ENCODE peak calls at places on chromosome 21, in ten cellular contexts. K, M, G, F, N, Z, Y, X, H and B are unnamed samples.

GRCh38 chr21:45249626-45250025 is 38.1 kb downstream of the POFUT2 start:
- DNase-seq in K (no peak), M (no peak), G (no peak), F (no peak), N (no peak), Z (no peak), Y (no peak), X (no peak), H (no peak), B (no peak)

GRCh38 chr21:18951291-18952038 is 547.9 kb upstream of the TMPRSS15 start:
- DNase-seq in K (peak; percentile 5), M (no peak), G (no peak), F (no peak), N (no peak), Z (peak; percentile 19), Y (no peak), X (no peak), H (no peak), B (no peak)

GRCh38 chr21:44017601-44018000 is 5.5 kb downstream of the TRAPPC10 start:
- DNase-seq in K (no peak), M (no peak), G (no peak), F (no peak), N (no peak), Z (no peak), Y (no peak), X (no peak), H (no peak), B (no peak)

GRCh38 chr21:46634427-46634826 is 1.0 kb upstream of the PRMT2 start:
- DNase-seq in K (no peak), M (no peak), G (no peak), F (no peak), N (no peak), Z (no peak), Y (no peak), X (no peak), H (no peak), B (no peak)

GRCh38 chr21:42338730-42339715 is 11.8 kb downstream of the TFF2 start:
- DNase-seq in K (no peak), M (no peak), G (no peak), F (no peak), N (no peak), Z (no peak), Y (no peak), X (peak; percentile 58), H (no peak), B (no peak)

GRCh38 chr21:42575111-42575510 is 61.5 kb downstream of the SLC37A1 start:
- DNase-seq in K (no peak), M (no peak), G (no peak), F (no peak), N (no peak), Z (no peak), Y (no peak), X (peak; percentile 63), H (no peak), B (no peak)

GRCh38 chr21:35179990-35180557 is 131.0 kb upstream of the RUNX1 start:
- DNase-seq in K (no peak), M (peak; percentile 11), G (no peak), F (no peak), N (no peak), Z (peak; percentile 46), Y (no peak), X (no peak), H (no peak), B (no peak)

GRCh38 chr21:35824136-35824535 is 236.2 kb downstream of the SETD4 start:
- DNase-seq in K (no peak), M (no peak), G (no peak), F (no peak), N (no peak), Z (no peak), Y (no peak), X (no peak), H (no peak), B (no peak)

GRCh38 chr21:16913010-16913409 is 599.8 kb upstream of the CXADR start:
- DNase-seq in K (peak; percentile 4), M (no peak), G (no peak), F (no peak), N (peak; percentile 8), Z (no peak), Y (no peak), X (no peak), H (no peak), B (no peak)

GRCh38 chr21:44508711-44509445 is 31.1 kb downstream of the KRTAP10-1 start:
- DNase-seq in K (no peak), M (no peak), G (no peak), F (no peak), N (no peak), Z (no peak), Y (no peak), X (no peak), H (no peak), B (no peak)

GRCh38 chr21:45418301-45419071 is 13.5 kb downstream of the COL18A1 start:
- DNase-seq in K (no peak), M (no peak), G (no peak), F (no peak), N (no peak), Z (no peak), Y (no peak), X (no peak), H (no peak), B (no peak)

GRCh38 chr21:34887729-34888568 is 161.2 kb downstream of the RUNX1 start:
- DNase-seq in K (peak; percentile 72), M (peak; percentile 63), G (peak; percentile 92), F (peak; percentile 87), N (peak; percentile 64), Z (peak; percentile 72), Y (peak; percentile 64), X (peak; percentile 95), H (peak; percentile 83), B (no peak)

GRCh38 chr21:45769896-45770295 is 126.4 kb downstream of the PCBP3 start:
- DNase-seq in K (no peak), M (no peak), G (no peak), F (no peak), N (no peak), Z (no peak), Y (no peak), X (no peak), H (no peak), B (no peak)

GRCh38 chr21:41641821-41642368 is 125.0 kb downstream of the RIPK4 start:
- DNase-seq in K (peak; percentile 72), M (peak; percentile 72), G (peak; percentile 74), F (no peak), N (no peak), Z (peak; percentile 70), Y (peak; percentile 43), X (no peak), H (no peak), B (no peak)

GRCh38 chr21:45142469-45142868 is 68.1 kb downstream of the ADARB1 start:
- DNase-seq in K (no peak), M (no peak), G (no peak), F (no peak), N (no peak), Z (peak; percentile 60), Y (no peak), X (no peak), H (no peak), B (no peak)

GRCh38 chr21:19995253-19995652 is 1003.0 kb upstream of the NCAM2 start:
- DNase-seq in K (no peak), M (no peak), G (no peak), F (no peak), N (no peak), Z (no peak), Y (no peak), X (no peak), H (no peak), B (no peak)
- TF ChIP-seq CTCF in K (no peak), M (no peak), G (no peak), F (no peak), N (no peak), Z (no peak), Y (no peak), X (no peak), H (no peak), B (no peak)

GRCh38 chr21:37758997-37759396 is 157.3 kb downstream of the KCNJ6 start:
- DNase-seq in K (peak; percentile 48), M (peak; percentile 56), G (no peak), F (no peak), N (no peak), Z (peak; percentile 20), Y (no peak), X (no peak), H (peak; percentile 29), B (no peak)
- TF ChIP-seq CTCF in K (peak; percentile 38), M (no peak), G (peak; percentile 94), F (no peak), N (peak; percentile 24), Z (peak; percentile 83), Y (no peak), X (no peak), H (peak; percentile 31), B (peak; percentile 24)

DNA sequence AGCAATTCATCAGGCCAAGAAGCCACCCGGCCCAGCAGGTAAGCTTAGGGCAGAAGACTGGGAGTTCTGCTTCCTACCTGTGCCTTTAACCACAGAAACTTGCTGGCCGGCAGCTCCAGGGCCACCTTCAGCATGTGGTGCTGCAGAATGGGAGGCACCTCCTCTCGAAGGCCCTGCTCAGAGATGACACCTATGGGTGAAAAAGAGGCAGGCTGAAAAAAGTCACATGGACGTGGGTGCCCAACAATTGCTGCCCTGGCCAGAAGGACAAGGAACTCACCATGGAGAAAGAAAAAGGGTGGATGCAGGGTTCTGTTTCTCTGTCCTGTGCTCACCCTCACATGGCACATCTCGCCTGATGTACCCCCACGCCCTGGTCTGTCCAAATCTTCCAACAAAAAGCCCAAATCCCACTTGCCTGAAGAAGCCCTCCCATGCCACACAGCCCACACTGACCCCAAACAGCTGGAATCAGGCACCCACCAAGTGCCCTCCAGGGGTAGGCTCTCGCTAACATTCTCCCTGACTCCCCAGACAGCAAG is 33.0 kb downstream of the URB1 start:
- DNase-seq in K (peak; percentile 43), M (peak; percentile 17), G (no peak), F (no peak), N (no peak), Z (no peak), Y (no peak), X (no peak), H (no peak), B (no peak)
- TF ChIP-seq CTCF in K (no peak), M (no peak), G (no peak), F (no peak), N (no peak), Z (peak; percentile 13), Y (no peak), X (no peak), H (no peak), B (no peak)

DNA sequence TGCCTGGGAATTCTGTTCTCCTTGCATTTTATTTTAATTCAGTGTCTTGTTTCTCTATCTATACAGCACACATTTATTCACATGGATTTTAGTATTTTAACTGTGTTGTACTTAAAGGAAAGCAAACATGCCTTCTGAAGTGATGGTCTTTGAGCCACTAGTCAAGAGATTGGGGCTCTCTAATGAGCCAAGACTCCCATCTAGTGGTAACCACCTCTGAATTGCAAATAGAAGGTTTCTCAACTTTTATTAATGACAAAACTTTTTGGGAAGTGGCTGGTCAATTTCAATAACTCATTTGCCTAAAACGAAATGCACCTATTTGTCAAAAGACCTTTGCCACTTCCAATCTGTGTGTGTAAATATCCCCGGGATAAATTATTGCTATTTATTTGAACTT is 199.6 kb downstream of the LTN1 start:
- DNase-seq in K (peak; percentile 1), M (no peak), G (no peak), F (no peak), N (no peak), Z (peak; percentile 40), Y (no peak), X (no peak), H (no peak), B (no peak)
- TF ChIP-seq CTCF in K (no peak), M (no peak), G (peak; percentile 37), F (no peak), N (no peak), Z (peak; percentile 53), Y (no peak), X (no peak), H (no peak), B (no peak)